ENCODE peak calls at places on chromosomes 6 and 20, in eight cellular contexts. One of them, this sample, is unnamed.

GRCh38 chr6:128807577-128807976 is 75.4 kb upstream of the LAMA2 start:
- DNase-seq in colonic mucosa: no peak
- DNase-seq in C1 segment of cervical spinal cord: no peak
- DNase-seq in A172: peak
- DNase-seq in AG08395: peak
- DNase-seq in foreskin fibroblast: peak
- DNase-seq in NCI-H524: peak
- DNase-seq in NCI-H510A: no peak
- DNase-seq in this sample: no peak

GRCh38 chr6:168393126-168393870 is 47.7 kb upstream of the SMOC2 start:
- DNase-seq in colonic mucosa: no peak
- DNase-seq in C1 segment of cervical spinal cord: no peak
- DNase-seq in A172: no peak
- DNase-seq in AG08395: no peak
- DNase-seq in foreskin fibroblast: no peak
- DNase-seq in NCI-H524: no peak
- DNase-seq in NCI-H510A: no peak
- DNase-seq in this sample: no peak

GRCh38 chr6:39610229-39610628 is 115.0 kb downstream of the KIF6 start:
- DNase-seq in colonic mucosa: no peak
- DNase-seq in C1 segment of cervical spinal cord: no peak
- DNase-seq in A172: no peak
- DNase-seq in AG08395: peak
- DNase-seq in foreskin fibroblast: no peak
- DNase-seq in NCI-H524: no peak
- DNase-seq in NCI-H510A: no peak
- DNase-seq in this sample: no peak

GRCh38 chr20:3686867-3687321 is 5.1 kb upstream of the ADAM33 start:
- DNase-seq in colonic mucosa: peak
- DNase-seq in C1 segment of cervical spinal cord: peak
- DNase-seq in A172: peak
- DNase-seq in AG08395: peak
- DNase-seq in foreskin fibroblast: peak
- DNase-seq in NCI-H524: peak
- DNase-seq in NCI-H510A: no peak
- DNase-seq in this sample: no peak

GRCh38 chr6:128397996-128398395 is 122.4 kb downstream of the PTPRK start:
- DNase-seq in colonic mucosa: no peak
- DNase-seq in C1 segment of cervical spinal cord: no peak
- DNase-seq in A172: no peak
- DNase-seq in AG08395: no peak
- DNase-seq in foreskin fibroblast: no peak
- DNase-seq in NCI-H524: no peak
- DNase-seq in NCI-H510A: no peak
- DNase-seq in this sample: no peak

GRCh38 chr6:152428126-152428525 is 209.0 kb downstream of the SYNE1 start:
- DNase-seq in colonic mucosa: no peak
- DNase-seq in C1 segment of cervical spinal cord: no peak
- DNase-seq in A172: no peak
- DNase-seq in AG08395: no peak
- DNase-seq in foreskin fibroblast: no peak
- DNase-seq in NCI-H524: no peak
- DNase-seq in NCI-H510A: no peak
- DNase-seq in this sample: no peak

GRCh38 chr20:32521780-32522524 is 63.2 kb downstream of the NOL4L start:
- DNase-seq in colonic mucosa: peak
- DNase-seq in C1 segment of cervical spinal cord: peak
- DNase-seq in A172: peak
- DNase-seq in AG08395: peak
- DNase-seq in foreskin fibroblast: peak
- DNase-seq in NCI-H524: peak
- DNase-seq in NCI-H510A: peak
- DNase-seq in this sample: peak

GRCh38 chr6:29887819-29888581 is 54.3 kb upstream of the HLA-A start:
- DNase-seq in colonic mucosa: peak
- DNase-seq in C1 segment of cervical spinal cord: peak
- DNase-seq in A172: no peak
- DNase-seq in AG08395: peak
- DNase-seq in foreskin fibroblast: peak
- DNase-seq in NCI-H524: no peak
- DNase-seq in NCI-H510A: peak
- DNase-seq in this sample: peak

GRCh38 chr20:23011008-23011721 is 23.9 kb upstream of the SSTR4 start:
- DNase-seq in colonic mucosa: no peak
- DNase-seq in C1 segment of cervical spinal cord: no peak
- DNase-seq in A172: no peak
- DNase-seq in AG08395: no peak
- DNase-seq in foreskin fibroblast: no peak
- DNase-seq in NCI-H524: no peak
- DNase-seq in NCI-H510A: no peak
- DNase-seq in this sample: no peak

GRCh38 chr6:166930354-166930891 is 25.9 kb downstream of the RNASET2 start:
- DNase-seq in colonic mucosa: no peak
- DNase-seq in C1 segment of cervical spinal cord: no peak
- DNase-seq in A172: no peak
- DNase-seq in AG08395: no peak
- DNase-seq in foreskin fibroblast: no peak
- DNase-seq in NCI-H524: no peak
- DNase-seq in NCI-H510A: no peak
- DNase-seq in this sample: no peak

This sample was measured in activated CD4-positive, CD25-positive, alpha-beta regulatory T cell.